ENCODE peak calls at places on chromosomes 12 and 14, in seven cellular contexts. One of them, this sample, is unnamed. For H3K27me3 and H3K4me1, the result is how much of the 10 kb centered on the place peaks cover.

GRCh38 chr12:6363330-6364036 is 11.9 kb downstream of the SCNN1A start:
- DNase-seq in uterus: peak
- DNase-seq in mesendoderm: peak
- DNase-seq in ascending aorta: peak
- DNase-seq in lung: no peak
- DNase-seq in IMR-90: peak
- DNase-seq in DND-41: peak
- DNase-seq in this sample: peak

GRCh38 chr12:55687746-55688145 is 20.0 kb downstream of the ITGA7 start:
- DNase-seq in uterus: no peak
- DNase-seq in mesendoderm: no peak
- DNase-seq in ascending aorta: no peak
- DNase-seq in lung: no peak
- DNase-seq in IMR-90: no peak
- DNase-seq in DND-41: no peak
- DNase-seq in this sample: no peak

GRCh38 chr12:28177461-28177860 is 12.8 kb upstream of the CCDC91 start:
- DNase-seq in uterus: no peak
- DNase-seq in mesendoderm: no peak
- DNase-seq in ascending aorta: no peak
- DNase-seq in lung: no peak
- DNase-seq in IMR-90: no peak
- DNase-seq in DND-41: no peak
- DNase-seq in this sample: no peak

GRCh38 chr12:86666311-86666710 is 410.1 kb upstream of the MGAT4C start:
- DNase-seq in uterus: no peak
- DNase-seq in mesendoderm: no peak
- DNase-seq in ascending aorta: no peak
- DNase-seq in lung: no peak
- DNase-seq in IMR-90: no peak
- DNase-seq in DND-41: no peak
- DNase-seq in this sample: no peak

GRCh38 chr12:126617312-126617711 is 1552.1 kb downstream of the AACS start:
- DNase-seq in uterus: no peak
- DNase-seq in mesendoderm: peak
- DNase-seq in ascending aorta: no peak
- DNase-seq in lung: no peak
- DNase-seq in IMR-90: no peak
- DNase-seq in DND-41: no peak
- DNase-seq in this sample: no peak

GRCh38 chr12:11663128-11663527 is 13.7 kb downstream of the ETV6 start:
- DNase-seq in uterus: no peak
- DNase-seq in mesendoderm: no peak
- DNase-seq in ascending aorta: no peak
- DNase-seq in lung: no peak
- DNase-seq in IMR-90: no peak
- DNase-seq in DND-41: no peak
- DNase-seq in this sample: no peak

GRCh38 chr14:77663289-77663688 is 44.5 kb downstream of the ALKBH1 start:
- DNase-seq in uterus: no peak
- DNase-seq in mesendoderm: peak
- DNase-seq in ascending aorta: no peak
- DNase-seq in lung: no peak
- DNase-seq in IMR-90: peak
- DNase-seq in DND-41: no peak
- DNase-seq in this sample: no peak

GRCh38 chr14:99143126-99143525 is 128.9 kb downstream of the BCL11B start:
- DNase-seq in uterus: no peak
- DNase-seq in mesendoderm: peak
- DNase-seq in ascending aorta: no peak
- DNase-seq in lung: no peak
- DNase-seq in IMR-90: no peak
- DNase-seq in DND-41: no peak
- DNase-seq in this sample: no peak

GRCh38 chr12:132163911-132164288 is 19.6 kb downstream of the NOC4L start:
- DNase-seq in uterus: no peak
- DNase-seq in mesendoderm: no peak
- DNase-seq in ascending aorta: no peak
- DNase-seq in lung: no peak
- DNase-seq in IMR-90: no peak
- DNase-seq in DND-41: no peak
- DNase-seq in this sample: no peak

GRCh38 chr12:113159937-113160336 is 10.4 kb downstream of the CFAP73 start:
- DNase-seq in uterus: no peak
- DNase-seq in mesendoderm: no peak
- DNase-seq in ascending aorta: no peak
- DNase-seq in lung: no peak
- DNase-seq in IMR-90: no peak
- DNase-seq in DND-41: no peak
- DNase-seq in this sample: no peak

GRCh38 chr12:109449845-109450532 is 27.1 kb downstream of the KCTD10 start:
- DNase-seq in uterus: no peak
- DNase-seq in mesendoderm: peak
- DNase-seq in ascending aorta: no peak
- DNase-seq in lung: no peak
- DNase-seq in IMR-90: no peak
- DNase-seq in DND-41: no peak
- DNase-seq in this sample: no peak

GRCh38 chr12:6336079-6336858 is 5.6 kb downstream of the TNFRSF1A start:
- DNase-seq in uterus: peak
- DNase-seq in mesendoderm: peak
- DNase-seq in ascending aorta: peak
- DNase-seq in lung: peak
- DNase-seq in IMR-90: peak
- DNase-seq in DND-41: peak
- DNase-seq in this sample: peak

GRCh38 chr12:10959777-10960176 is 20.7 kb upstream of the TAS2R14 start:
- DNase-seq in uterus: no peak
- DNase-seq in mesendoderm: peak
- DNase-seq in ascending aorta: no peak
- DNase-seq in lung: no peak
- DNase-seq in IMR-90: no peak
- DNase-seq in DND-41: no peak
- DNase-seq in this sample: no peak

GRCh38 chr12:46187023-46187422 is 81.8 kb downstream of the SLC38A1 start:
- DNase-seq in uterus: peak
- DNase-seq in mesendoderm: no peak
- DNase-seq in ascending aorta: no peak
- DNase-seq in lung: peak
- DNase-seq in IMR-90: peak
- DNase-seq in DND-41: no peak
- DNase-seq in this sample: no peak

GRCh38 chr12:104402630-104403029 is 54.1 kb upstream of the CHST11 start:
- DNase-seq in uterus: no peak
- DNase-seq in mesendoderm: no peak
- DNase-seq in ascending aorta: no peak
- DNase-seq in lung: no peak
- DNase-seq in IMR-90: no peak
- DNase-seq in DND-41: no peak
- DNase-seq in this sample: no peak

GRCh38 chr14:100286484-100287191 is 19.6 kb downstream of the SLC25A29 start:
- DNase-seq in uterus: no peak
- DNase-seq in mesendoderm: no peak
- DNase-seq in ascending aorta: peak
- DNase-seq in lung: no peak
- DNase-seq in IMR-90: no peak
- DNase-seq in DND-41: no peak
- DNase-seq in this sample: no peak

GRCh38 chr12:15265868-15266267 is 44.7 kb upstream of the RERG start:
- DNase-seq in uterus: no peak
- DNase-seq in mesendoderm: no peak
- DNase-seq in ascending aorta: no peak
- DNase-seq in lung: no peak
- DNase-seq in IMR-90: no peak
- DNase-seq in DND-41: no peak
- DNase-seq in this sample: no peak

DNA sequence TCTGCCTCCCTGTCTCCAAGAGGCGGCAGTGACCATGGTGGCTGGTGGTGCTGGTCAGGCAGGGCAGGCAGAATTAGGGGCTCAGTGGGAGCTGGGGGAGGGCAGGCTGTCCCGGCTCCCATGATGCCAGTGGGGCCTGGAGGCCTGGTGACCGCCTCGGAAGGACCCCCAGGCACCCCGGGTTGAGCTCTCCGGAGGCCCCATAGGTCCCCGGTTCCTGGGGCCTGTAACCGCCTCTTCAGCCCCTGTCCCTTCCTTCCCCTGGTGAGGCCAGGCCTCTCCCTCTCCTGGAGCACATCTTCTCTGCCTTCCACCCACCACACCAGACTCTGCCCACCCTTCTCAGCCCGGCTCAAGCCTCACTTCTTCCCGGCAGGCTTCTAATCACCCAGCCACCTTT is 117.7 kb upstream of the GSC start:
- DNase-seq in uterus: no peak
- DNase-seq in mesendoderm: no peak
- DNase-seq in ascending aorta: no peak
- DNase-seq in lung: no peak
- DNase-seq in IMR-90: no peak
- DNase-seq in DND-41: no peak
- DNase-seq in this sample: no peak
- H3K27me3 ChIP-seq in uterus: under half
- H3K27me3 ChIP-seq in mesendoderm: under half
- H3K27me3 ChIP-seq in ascending aorta: under half
- H3K27me3 ChIP-seq in lung: under half
- H3K27me3 ChIP-seq in IMR-90: under half
- H3K27me3 ChIP-seq in DND-41: under half
- H3K27me3 ChIP-seq in this sample: under half

GRCh38 chr12:58309806-58310205 is 368.4 kb downstream of the ATP23 start:
- DNase-seq in uterus: no peak
- DNase-seq in mesendoderm: no peak
- DNase-seq in ascending aorta: no peak
- DNase-seq in lung: no peak
- DNase-seq in IMR-90: no peak
- DNase-seq in DND-41: no peak
- DNase-seq in this sample: no peak

GRCh38 chr12:58314610-58315009 is 373.2 kb downstream of the ATP23 start:
- DNase-seq in uterus: no peak
- DNase-seq in mesendoderm: no peak
- DNase-seq in ascending aorta: no peak
- DNase-seq in lung: no peak
- DNase-seq in IMR-90: peak
- DNase-seq in DND-41: no peak
- DNase-seq in this sample: no peak

GRCh38 chr12:58310368-58310767 is 369.0 kb downstream of the ATP23 start:
- DNase-seq in uterus: no peak
- DNase-seq in mesendoderm: no peak
- DNase-seq in ascending aorta: no peak
- DNase-seq in lung: no peak
- DNase-seq in IMR-90: peak
- DNase-seq in DND-41: no peak
- DNase-seq in this sample: no peak

GRCh38 chr12:58310828-58311273 is 369.5 kb downstream of the ATP23 start:
- DNase-seq in uterus: no peak
- DNase-seq in mesendoderm: peak
- DNase-seq in ascending aorta: no peak
- DNase-seq in lung: no peak
- DNase-seq in IMR-90: peak
- DNase-seq in DND-41: no peak
- DNase-seq in this sample: no peak

DNA sequence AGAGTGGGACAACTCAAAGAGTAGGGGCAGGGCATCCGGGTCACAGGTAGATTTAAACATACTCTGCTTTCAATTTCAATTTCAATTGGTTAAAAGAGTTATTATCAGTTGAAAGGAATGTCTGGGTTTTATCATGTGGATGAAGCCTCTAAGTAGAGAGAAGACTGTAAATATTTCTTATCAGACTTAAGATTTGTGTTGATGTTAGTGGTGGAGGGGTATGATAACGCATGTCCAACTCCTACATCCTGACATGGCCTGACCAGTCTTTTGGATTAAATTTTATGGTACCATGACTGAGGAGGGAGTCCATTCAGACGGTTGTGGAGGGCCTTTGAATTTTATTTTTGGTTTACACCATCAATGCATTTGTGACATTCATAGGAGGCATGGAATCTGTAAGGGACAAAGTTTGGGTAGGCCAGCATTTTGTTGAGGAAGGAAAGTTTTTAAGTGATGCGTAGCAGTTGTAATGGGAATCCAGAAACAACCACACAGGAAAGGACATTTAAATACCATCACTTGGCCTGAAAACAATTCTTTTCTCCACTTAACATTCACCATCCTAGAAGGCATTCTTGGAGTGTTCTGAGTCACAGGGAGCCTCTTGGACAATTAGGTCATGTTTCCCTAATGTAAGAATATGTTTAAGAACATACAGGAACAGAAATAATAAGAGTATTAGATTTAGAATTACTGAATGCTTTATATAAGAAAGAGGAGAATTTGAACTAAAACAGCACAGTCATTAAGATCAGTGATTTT is 371.9 kb downstream of the ATP23 start:
- DNase-seq in uterus: no peak
- DNase-seq in mesendoderm: no peak
- DNase-seq in ascending aorta: no peak
- DNase-seq in lung: no peak
- DNase-seq in IMR-90: peak
- DNase-seq in DND-41: no peak
- DNase-seq in this sample: no peak
- H3K27ac ChIP-seq in uterus: no peak
- H3K27ac ChIP-seq in mesendoderm: no peak
- H3K27ac ChIP-seq in ascending aorta: no peak
- H3K27ac ChIP-seq in lung: no peak
- H3K27ac ChIP-seq in IMR-90: peak
- H3K27ac ChIP-seq in DND-41: no peak
- H3K27ac ChIP-seq in this sample: no peak

DNA sequence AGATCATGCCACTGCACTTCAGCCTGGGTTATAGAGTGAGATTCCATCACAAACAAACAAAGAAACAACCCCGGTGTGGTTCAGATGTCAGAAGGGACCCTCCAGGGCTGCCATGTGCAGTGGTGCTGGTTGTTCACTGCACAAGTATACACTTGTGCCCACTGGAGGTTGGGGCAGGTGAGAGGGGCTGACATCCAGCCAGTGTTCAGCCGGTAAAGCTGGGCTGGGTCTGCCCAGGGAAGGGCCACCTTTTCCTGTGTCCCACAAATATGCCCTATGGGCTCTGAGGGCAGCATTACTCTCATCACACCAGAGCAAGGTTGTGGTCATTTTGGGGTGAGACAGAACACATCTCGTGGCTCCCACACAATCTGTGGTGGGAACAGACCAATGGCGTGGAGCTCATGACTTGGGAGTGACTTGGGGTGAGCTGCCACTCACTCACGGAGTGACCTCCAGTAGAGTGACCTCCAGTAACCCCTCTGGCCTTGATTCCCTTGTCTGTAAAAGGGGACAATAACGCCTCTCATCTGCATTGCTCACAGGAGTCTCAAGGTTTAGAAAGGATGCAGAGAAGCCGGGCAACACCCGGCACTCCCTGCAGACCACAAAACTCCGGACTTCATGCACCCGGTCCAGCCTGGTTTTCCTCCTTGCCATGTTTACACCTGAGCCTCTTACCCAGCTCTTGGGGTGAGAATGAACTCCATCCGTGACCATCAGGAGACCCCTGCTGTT is 69.0 kb upstream of the VRK1 start:
- DNase-seq in uterus: no peak
- DNase-seq in mesendoderm: no peak
- DNase-seq in ascending aorta: no peak
- DNase-seq in lung: no peak
- DNase-seq in IMR-90: no peak
- DNase-seq in DND-41: no peak
- DNase-seq in this sample: no peak
- H3K4me1 ChIP-seq in uterus: under half
- H3K4me1 ChIP-seq in mesendoderm: under half
- H3K4me1 ChIP-seq in ascending aorta: under half
- H3K4me1 ChIP-seq in lung: under half
- H3K4me1 ChIP-seq in IMR-90: under half
- H3K4me1 ChIP-seq in DND-41: under half
- H3K4me1 ChIP-seq in this sample: under half

GRCh38 chr14:36522347-36522971 is 2.4 kb upstream of the NKX2-1 start:
- DNase-seq in uterus: no peak
- DNase-seq in mesendoderm: peak
- DNase-seq in ascending aorta: no peak
- DNase-seq in lung: no peak
- DNase-seq in IMR-90: no peak
- DNase-seq in DND-41: no peak
- DNase-seq in this sample: no peak
- H3K27me3 ChIP-seq in uterus: half or more
- H3K27me3 ChIP-seq in mesendoderm: half or more
- H3K27me3 ChIP-seq in ascending aorta: half or more
- H3K27me3 ChIP-seq in lung: under half
- H3K27me3 ChIP-seq in IMR-90: half or more
- H3K27me3 ChIP-seq in DND-41: under half
- H3K27me3 ChIP-seq in this sample: under half